ENCODE peak calls at places on chromosomes 13 and 19, in nine cellular contexts. S is esophagus muscularis mucosa, F is tibial nerve, X is SK-N-SH, K is H1, B is stomach, T is K562, M is transverse colon, D is upper lobe of left lung. U is an unnamed sample.

GRCh38 chr19:53876651-53877224 is 5.3 kb upstream of the PRKCG start:
- DNase-seq in S (no peak), F (no peak), X (peak; percentile 4), K (no peak), B (no peak), T (no peak), M (no peak), D (no peak), U (no peak)

GRCh38 chr19:17326595-17326966 is 8.1 kb downstream of the ANO8 start:
- DNase-seq in S (no peak), F (no peak), X (no peak), K (no peak), B (no peak), T (no peak), M (no peak), D (no peak), U (no peak)

GRCh38 chr19:5644051-5644450 is 21.2 kb downstream of the SAFB start:
- DNase-seq in S (no peak), F (no peak), X (no peak), K (no peak), B (no peak), T (no peak), M (no peak), D (no peak), U (no peak)

GRCh38 chr19:2970201-2970838 is 7.0 kb upstream of the TLE6 start:
- DNase-seq in S (no peak), F (no peak), X (no peak), K (no peak), B (no peak), T (no peak), M (no peak), D (no peak), U (no peak)

GRCh38 chr19:33794578-33795369 is 1.9 kb upstream of the KCTD15 start:
- DNase-seq in S (no peak), F (no peak), X (peak; percentile 73), K (no peak), B (no peak), T (no peak), M (no peak), D (no peak), U (peak; percentile 61)

GRCh38 chr19:7516878-7517277 is 975 bp downstream of the ZNF358 start:
- DNase-seq in S (no peak), F (no peak), X (peak; percentile 52), K (no peak), B (no peak), T (no peak), M (no peak), D (no peak), U (no peak)

GRCh38 chr19:38135150-38135998 is 88.6 kb downstream of the DPF1 start:
- DNase-seq in S (no peak), F (no peak), X (no peak), K (no peak), B (no peak), T (no peak), M (no peak), D (no peak), U (no peak)

GRCh38 chr19:7224995-7225394 is 69.2 kb downstream of the INSR start:
- DNase-seq in S (no peak), F (no peak), X (no peak), K (no peak), B (no peak), T (no peak), M (no peak), D (no peak), U (no peak)

GRCh38 chr19:35824150-35824549 is 11.5 kb upstream of the PRODH2 start:
- DNase-seq in S (no peak), F (no peak), X (no peak), K (no peak), B (no peak), T (no peak), M (no peak), D (no peak), U (no peak)

GRCh38 chr13:51585696-51586095 is 1.4 kb downstream of the WDFY2 start:
- DNase-seq in S (no peak), F (no peak), X (no peak), K (no peak), B (no peak), T (no peak), M (no peak), D (no peak), U (no peak)

GRCh38 chr13:32134241-32134801 is 102.7 kb downstream of the FRY start:
- DNase-seq in S (no peak), F (no peak), X (no peak), K (no peak), B (no peak), T (no peak), M (no peak), D (no peak), U (no peak)

GRCh38 chr19:37218592-37218935 is 550 bp downstream of the ZNF383 start:
- DNase-seq in S (no peak), F (no peak), X (peak; percentile 14), K (no peak), B (no peak), T (no peak), M (no peak), D (no peak), U (no peak)

GRCh38 chr19:50780753-50781480 is 9.3 kb upstream of the ACP4 start:
- DNase-seq in S (no peak), F (no peak), X (no peak), K (no peak), B (no peak), T (no peak), M (no peak), D (peak; percentile 56), U (no peak)

GRCh38 chr19:17294051-17294891 is 9.0 kb downstream of the ABHD8 start:
- DNase-seq in S (peak; percentile 70), F (no peak), X (peak; percentile 90), K (no peak), B (no peak), T (peak; percentile 89), M (peak; percentile 56), D (no peak), U (peak; percentile 66)

GRCh38 chr19:40239415-40240226 is 13.1 kb upstream of the CCNP start:
- DNase-seq in S (no peak), F (no peak), X (no peak), K (no peak), B (no peak), T (no peak), M (no peak), D (no peak), U (no peak)

GRCh38 chr13:98386632-98387031 is 190.3 kb downstream of the STK24 start:
- DNase-seq in S (no peak), F (no peak), X (peak; percentile 36), K (no peak), B (no peak), T (no peak), M (no peak), D (no peak), U (no peak)
- H3K36me3 ChIP-seq in S (peaks cover 6% of the 10 kb centered on the region), F (no peaks in the 10 kb centered on the region), X (peaks cover 49% of the 10 kb centered on the region), K (peaks cover 39% of the 10 kb centered on the region), B (peaks cover 67% of the 10 kb centered on the region), T (no peaks in the 10 kb centered on the region), M (no peaks in the 10 kb centered on the region), D (peaks cover 10% of the 10 kb centered on the region), U (no peaks in the 10 kb centered on the region)

GRCh38 chr19:44696939-44697669 is 1.8 kb upstream of the CEACAM16 start:
- DNase-seq in S (no peak), F (no peak), X (no peak), K (no peak), B (no peak), T (no peak), M (no peak), D (peak; percentile 70), U (no peak)

GRCh38 chr19:44690131-44690440 is 8.9 kb upstream of the CEACAM16 start:
- DNase-seq in S (no peak), F (no peak), X (no peak), K (no peak), B (no peak), T (no peak), M (no peak), D (no peak), U (no peak)

GRCh38 chr19:44692379-44692721 is 6.6 kb upstream of the CEACAM16 start:
- DNase-seq in S (no peak), F (no peak), X (no peak), K (no peak), B (no peak), T (no peak), M (no peak), D (no peak), U (no peak)

GRCh38 chr19:44697670-44698034 is 1.3 kb upstream of the CEACAM16 start:
- DNase-seq in S (no peak), F (no peak), X (no peak), K (no peak), B (no peak), T (no peak), M (no peak), D (no peak), U (no peak)

DNA sequence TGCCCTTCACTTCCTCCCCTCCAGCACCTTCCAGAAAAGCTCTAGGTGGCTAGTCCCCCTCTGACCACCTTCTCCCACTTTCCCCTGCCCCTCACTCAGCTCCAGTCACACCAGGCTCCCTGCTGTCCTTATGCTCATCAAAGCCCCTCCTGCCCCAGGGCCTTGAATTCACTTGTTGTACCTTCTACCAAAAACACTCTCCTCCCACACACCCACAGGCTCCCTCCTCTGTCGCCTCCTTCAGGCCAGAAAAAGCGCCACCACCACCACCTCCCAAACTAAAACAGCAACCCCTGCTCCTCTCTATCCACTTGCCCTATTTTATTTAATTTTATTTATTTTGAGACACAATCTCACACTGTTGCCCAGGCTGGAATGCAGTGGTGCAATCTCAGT is 4.8 kb upstream of the CEACAM16 start:
- DNase-seq in S (no peak), F (no peak), X (no peak), K (no peak), B (no peak), T (peak; percentile 44), M (no peak), D (no peak), U (no peak)
- TF ChIP-seq EP300 in S (no peak), F (no peak), X (no peak), K (no peak), B (no peak), T (peak; percentile 19), M (no peak), D (no peak), U (no peak)

GRCh38 chr13:42494157-42494556 is 79.8 kb upstream of the TNFSF11 start:
- DNase-seq in S (no peak), F (no peak), X (no peak), K (no peak), B (no peak), T (no peak), M (no peak), D (no peak), U (no peak)
- H3K36me3 ChIP-seq in S (no peaks in the 10 kb centered on the region), F (no peaks in the 10 kb centered on the region), X (no peaks in the 10 kb centered on the region), K (no peaks in the 10 kb centered on the region), B (no peaks in the 10 kb centered on the region), T (no peaks in the 10 kb centered on the region), M (no peaks in the 10 kb centered on the region), D (no peaks in the 10 kb centered on the region), U (no peaks in the 10 kb centered on the region)

DNA sequence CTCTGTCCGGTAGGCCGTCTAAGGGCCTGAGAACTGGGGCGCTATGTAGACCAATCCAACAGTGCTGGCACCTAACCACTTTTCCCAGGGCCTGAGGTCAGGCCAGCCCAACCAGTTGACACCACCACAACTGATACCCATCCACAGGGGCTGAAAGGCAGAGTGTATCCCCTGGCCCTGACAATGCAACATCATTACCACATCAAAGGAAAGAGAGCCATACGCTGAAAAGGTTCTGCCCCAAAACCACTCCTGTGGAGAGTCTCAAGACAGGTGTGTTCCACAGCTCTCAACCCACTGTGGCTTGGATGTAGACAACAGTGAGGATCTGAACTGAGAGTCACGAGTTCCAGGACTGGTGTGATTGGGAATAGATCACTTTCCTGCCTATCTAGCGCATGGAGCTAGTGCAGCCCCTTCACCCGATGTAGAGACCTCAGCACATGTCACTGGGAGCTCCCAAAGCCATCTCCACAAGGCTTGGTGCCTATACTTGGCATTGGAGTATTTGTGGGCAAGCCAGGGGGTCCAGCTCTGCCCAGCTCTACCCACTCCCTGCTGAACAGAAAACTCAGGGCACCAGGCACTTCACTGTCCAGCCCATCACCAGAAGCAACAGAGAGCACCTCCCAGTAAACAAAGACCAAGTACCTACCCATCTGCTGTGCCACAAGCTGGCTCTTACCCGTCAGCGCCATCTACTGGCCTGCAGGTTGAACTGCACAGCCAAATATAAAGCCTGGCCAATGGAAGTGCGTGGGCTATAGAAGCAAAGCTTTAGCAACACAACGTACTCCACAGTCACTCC is 579.5 kb downstream of the UQCRFS1 start:
- DNase-seq in S (peak; percentile 75), F (no peak), X (peak; percentile 52), K (peak; percentile 39), B (no peak), T (peak; percentile 80), M (peak; percentile 57), D (peak; percentile 64), U (no peak)
- TF ChIP-seq EP300 in S (no peak), F (no peak), X (no peak), K (no peak), B (no peak), T (peak; percentile 30), M (no peak), D (no peak), U (no peak)

U was measured in ovary.